ENCODE peak calls at places on chromosomes 11 and 22, in five cellular contexts. One of them, this sample, is unnamed.

GRCh38 chr22:17373839-17374238 is 4.6 kb downstream of the CECR2 start:
- DNase-seq in GM23248: no peak
- DNase-seq in neuronal stem cell: no peak
- DNase-seq in fibroblast of lung: no peak
- DNase-seq in trophoblast cell: no peak
- DNase-seq in this sample: no peak

GRCh38 chr11:6489338-6489737 is 7.7 kb upstream of the DNHD1 start:
- DNase-seq in GM23248: no peak
- DNase-seq in neuronal stem cell: no peak
- DNase-seq in fibroblast of lung: no peak
- DNase-seq in trophoblast cell: no peak
- DNase-seq in this sample: no peak

GRCh38 chr11:79430280-79430679 is 10.6 kb downstream of the TENM4 start:
- DNase-seq in GM23248: no peak
- DNase-seq in neuronal stem cell: no peak
- DNase-seq in fibroblast of lung: no peak
- DNase-seq in trophoblast cell: no peak
- DNase-seq in this sample: no peak

GRCh38 chr11:75270896-75271415 is 30.4 kb downstream of the TPBGL start:
- DNase-seq in GM23248: peak
- DNase-seq in neuronal stem cell: no peak
- DNase-seq in fibroblast of lung: peak
- DNase-seq in trophoblast cell: no peak
- DNase-seq in this sample: no peak

GRCh38 chr11:69632900-69633299 is 8.1 kb upstream of the CCND1 start:
- DNase-seq in GM23248: no peak
- DNase-seq in neuronal stem cell: no peak
- DNase-seq in fibroblast of lung: no peak
- DNase-seq in trophoblast cell: no peak
- DNase-seq in this sample: no peak

GRCh38 chr11:92455221-92455790 is 230.7 kb downstream of the FAT3 start:
- DNase-seq in GM23248: no peak
- DNase-seq in neuronal stem cell: no peak
- DNase-seq in fibroblast of lung: no peak
- DNase-seq in trophoblast cell: no peak
- DNase-seq in this sample: no peak

GRCh38 chr22:37043828-37044538 is 7.6 kb upstream of the KCTD17 start:
- DNase-seq in GM23248: peak
- DNase-seq in neuronal stem cell: no peak
- DNase-seq in fibroblast of lung: peak
- DNase-seq in trophoblast cell: peak
- DNase-seq in this sample: no peak

GRCh38 chr11:11706022-11706421 is 84.2 kb upstream of the GALNT18 start:
- DNase-seq in GM23248: peak
- DNase-seq in neuronal stem cell: no peak
- DNase-seq in fibroblast of lung: no peak
- DNase-seq in trophoblast cell: no peak
- DNase-seq in this sample: no peak

GRCh38 chr11:58125469-58125868 is at the start of gene OR9I1:
- DNase-seq in GM23248: peak
- DNase-seq in neuronal stem cell: no peak
- DNase-seq in fibroblast of lung: no peak
- DNase-seq in trophoblast cell: no peak
- DNase-seq in this sample: no peak

GRCh38 chr11:108887436-108888238 is 222.8 kb downstream of the DDX10 start:
- DNase-seq in GM23248: no peak
- DNase-seq in neuronal stem cell: no peak
- DNase-seq in fibroblast of lung: no peak
- DNase-seq in trophoblast cell: peak
- DNase-seq in this sample: peak

GRCh38 chr22:22687638-22688500 is 43.5 kb downstream of the GGTLC2 start:
- DNase-seq in GM23248: peak
- DNase-seq in neuronal stem cell: peak
- DNase-seq in fibroblast of lung: peak
- DNase-seq in trophoblast cell: peak
- DNase-seq in this sample: peak

DNA sequence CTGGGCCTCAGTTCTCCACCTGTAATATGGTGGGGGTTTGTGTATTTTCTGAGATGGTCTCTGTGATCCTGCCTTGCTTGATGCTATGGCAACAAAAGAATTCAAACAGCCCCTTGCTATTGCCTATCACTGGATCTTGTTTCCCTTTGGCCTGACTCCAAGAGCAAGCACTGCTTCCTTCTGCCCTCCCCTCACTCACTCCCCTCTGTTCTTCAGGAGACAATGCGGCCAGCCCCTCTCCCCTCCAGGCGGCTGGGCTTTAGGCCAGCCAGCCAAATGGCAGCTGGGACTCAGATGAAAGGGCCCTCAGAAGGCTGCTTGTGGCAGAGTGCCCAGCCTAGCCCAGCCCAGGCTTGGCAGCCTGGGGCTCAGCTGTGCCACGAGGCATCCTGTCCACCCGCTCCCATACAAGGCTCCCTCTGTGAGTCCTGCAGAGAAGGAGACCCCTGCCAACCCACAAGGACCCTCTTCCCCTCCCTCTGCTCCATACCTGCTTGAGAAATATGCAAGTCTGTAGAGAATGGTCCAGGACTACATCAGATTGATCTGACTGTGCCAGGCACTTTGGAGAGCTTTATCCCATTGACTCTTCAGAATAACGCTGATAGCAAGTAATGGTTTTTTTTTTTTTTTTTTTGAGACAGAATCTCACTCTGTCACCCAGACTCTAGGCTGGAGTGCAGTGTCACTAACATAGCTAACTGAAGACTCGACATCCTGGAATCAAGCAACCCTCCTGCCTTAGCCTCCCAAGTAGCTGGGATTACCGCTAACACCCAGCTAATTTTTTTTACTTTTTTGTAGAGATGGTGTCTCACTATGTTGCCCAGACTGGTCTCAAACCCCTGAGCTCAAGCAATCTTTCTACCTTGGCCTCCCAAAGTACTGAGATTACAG is 7.6 kb upstream of the KCTD14 start:
- DNase-seq in GM23248: peak
- DNase-seq in neuronal stem cell: no peak
- DNase-seq in fibroblast of lung: peak
- DNase-seq in trophoblast cell: no peak
- DNase-seq in this sample: peak
- H2AFZ ChIP-seq in GM23248: peak
- H2AFZ ChIP-seq in neuronal stem cell: peak
- H2AFZ ChIP-seq in fibroblast of lung: no peak
- H2AFZ ChIP-seq in trophoblast cell: peak
- H2AFZ ChIP-seq in this sample: peak

DNA sequence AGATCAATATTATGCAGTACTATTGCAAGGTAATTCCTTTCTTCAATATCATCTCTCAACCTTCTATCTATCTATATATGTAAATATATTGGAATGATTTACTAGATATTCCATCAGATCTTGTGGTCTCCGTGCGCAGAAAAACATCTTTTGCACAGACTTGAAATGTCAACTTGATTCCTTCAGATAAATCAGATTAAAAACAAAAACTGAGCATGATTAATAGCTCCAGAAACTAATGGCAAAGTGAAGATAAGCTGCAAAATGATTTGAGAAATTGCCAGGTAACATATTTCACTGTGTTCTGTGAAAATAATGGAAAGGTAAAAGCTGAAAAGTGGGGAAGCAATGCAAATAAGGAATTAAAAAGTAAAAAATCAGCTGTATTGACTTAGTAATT is 200.1 kb upstream of the CTSC start:
- DNase-seq in GM23248: no peak
- DNase-seq in neuronal stem cell: no peak
- DNase-seq in fibroblast of lung: no peak
- DNase-seq in trophoblast cell: no peak
- DNase-seq in this sample: no peak
- H3K4me3 ChIP-seq in GM23248: no peak
- H3K4me3 ChIP-seq in neuronal stem cell: no peak
- H3K4me3 ChIP-seq in fibroblast of lung: no peak
- H3K4me3 ChIP-seq in trophoblast cell: no peak
- H3K4me3 ChIP-seq in this sample: no peak

GRCh38 chr22:39900306-39901227 is at the start of gene GRAP2:
- DNase-seq in GM23248: no peak
- DNase-seq in neuronal stem cell: no peak
- DNase-seq in fibroblast of lung: no peak
- DNase-seq in trophoblast cell: no peak
- DNase-seq in this sample: no peak
- H3K9ac ChIP-seq in GM23248: no peak
- H3K9ac ChIP-seq in neuronal stem cell: no peak
- H3K9ac ChIP-seq in fibroblast of lung: no peak
- H3K9ac ChIP-seq in trophoblast cell: no peak
- H3K9ac ChIP-seq in this sample: no peak

GRCh38 chr11:8234910-8235309 is 28.8 kb downstream of the LMO1 start:
- DNase-seq in GM23248: no peak
- DNase-seq in neuronal stem cell: no peak
- DNase-seq in fibroblast of lung: no peak
- DNase-seq in trophoblast cell: no peak
- DNase-seq in this sample: no peak

GRCh38 chr11:8232849-8233606 is 30.6 kb downstream of the LMO1 start:
- DNase-seq in GM23248: no peak
- DNase-seq in neuronal stem cell: no peak
- DNase-seq in fibroblast of lung: no peak
- DNase-seq in trophoblast cell: no peak
- DNase-seq in this sample: no peak

GRCh38 chr11:8233691-8234424 is 29.8 kb downstream of the LMO1 start:
- DNase-seq in GM23248: peak
- DNase-seq in neuronal stem cell: no peak
- DNase-seq in fibroblast of lung: no peak
- DNase-seq in trophoblast cell: peak
- DNase-seq in this sample: peak

GRCh38 chr11:8235925-8236324 is 27.8 kb downstream of the LMO1 start:
- DNase-seq in GM23248: no peak
- DNase-seq in neuronal stem cell: no peak
- DNase-seq in fibroblast of lung: no peak
- DNase-seq in trophoblast cell: no peak
- DNase-seq in this sample: no peak

GRCh38 chr11:8234425-8234821 is 29.3 kb downstream of the LMO1 start:
- DNase-seq in GM23248: no peak
- DNase-seq in neuronal stem cell: no peak
- DNase-seq in fibroblast of lung: no peak
- DNase-seq in trophoblast cell: no peak
- DNase-seq in this sample: no peak
- H2AFZ ChIP-seq in GM23248: no peak
- H2AFZ ChIP-seq in neuronal stem cell: no peak
- H2AFZ ChIP-seq in fibroblast of lung: no peak
- H2AFZ ChIP-seq in trophoblast cell: peak
- H2AFZ ChIP-seq in this sample: no peak

This sample was measured in astrocyte.